ENCODE peak calls at places on chromosomes 5 and 9, in five cellular contexts. R is K562, G is GM12878, V is neuronal stem cell, P is MM.1S. Y is an unnamed sample.
A peak's percentile ranks its signal among the peaks of the same experiment; 100 is the strongest.

GRCh38 chr5:65803699-65804426 is 81.9 kb downstream of the NLN start:
- DNase-seq in P (no peak), G (no peak), R (no peak), V (no peak), Y (no peak)

GRCh38 chr9:15306757-15307522 is at the start of gene TTC39B:
- DNase-seq in V (peak; percentile 90), R (peak; percentile 89), G (no peak), P (peak; percentile 69), Y (peak; percentile 97)

GRCh38 chr9:6926436-6926835 is 168.7 kb downstream of the KDM4C start:
- DNase-seq in G (no peak), P (no peak), V (no peak), R (no peak), Y (no peak)

GRCh38 chr5:81409361-81409760 is 15.4 kb upstream of the ACOT12 start:
- DNase-seq in R (no peak), P (no peak), G (no peak), V (no peak), Y (no peak)

GRCh38 chr5:115838885-115839518 is 2.4 kb downstream of the ATG12 start:
- DNase-seq in P (peak; percentile 65), G (no peak), R (peak; percentile 60), V (peak; percentile 44), Y (no peak)

GRCh38 chr5:16350816-16351215 is 114.8 kb downstream of the ZNF622 start:
- DNase-seq in G (no peak), R (no peak), V (no peak), P (no peak), Y (no peak)

GRCh38 chr9:116151199-116151598 is 2.4 kb upstream of the PAPPA start:
- DNase-seq in G (no peak), P (no peak), V (no peak), R (no peak), Y (no peak)

GRCh38 chr5:154756871-154757646 is 1.9 kb downstream of the LARP1 start:
- DNase-seq in R (peak; percentile 71), P (peak; percentile 38), G (no peak), V (peak; percentile 23), Y (peak; percentile 62)

GRCh38 chr5:73419414-73420390 is 28.9 kb downstream of the FOXD1 start:
- DNase-seq in P (no peak), R (no peak), V (no peak), G (no peak), Y (no peak)

GRCh38 chr5:2629035-2629434 is 122.4 kb downstream of the IRX2 start:
- DNase-seq in R (no peak), P (no peak), V (no peak), G (no peak), Y (no peak)

GRCh38 chr5:128579111-128579510 is 41.1 kb upstream of the FBN2 start:
- DNase-seq in P (no peak), G (no peak), R (no peak), V (no peak), Y (no peak)

GRCh38 chr9:120480707-120481106 is 99.3 kb downstream of the CDK5RAP2 start:
- DNase-seq in V (no peak), R (no peak), G (no peak), P (no peak), Y (no peak)

GRCh38 chr9:87909310-87910041 is 8.3 kb upstream of the SPATA31C1 start:
- DNase-seq in V (no peak), R (peak; percentile 73), P (no peak), G (no peak), Y (peak; percentile 96)

GRCh38 chr5:14489643-14490042 is 91.9 kb upstream of the OTULINL start:
- DNase-seq in G (no peak), V (no peak), R (no peak), P (no peak), Y (no peak)

GRCh38 chr5:87340716-87341115 is 72.0 kb downstream of the CCNH start:
- DNase-seq in R (no peak), V (no peak), G (peak; percentile 90), P (peak; percentile 87), Y (no peak)
- H3K27ac ChIP-seq in R (no peak overlapping the region), V (no peak overlapping the region), G (peak overlapping the region; percentile 61), P (peak overlapping the region; percentile 42), Y (no peak overlapping the region)

GRCh38 chr5:175814676-175815075 is 56.7 kb upstream of the CPLX2 start:
- DNase-seq in V (no peak), P (no peak), R (peak; percentile 9), G (no peak), Y (no peak)
- H3K4me3 ChIP-seq in V (no peak overlapping the region), P (no peak overlapping the region), R (no peak overlapping the region), G (no peak overlapping the region), Y (no peak overlapping the region)

GRCh38 chr5:179906294-179906794 is 1.4 kb downstream of the TBC1D9B start:
- DNase-seq in P (no peak), G (no peak), V (no peak), R (no peak), Y (no peak)

GRCh38 chr5:179909224-179909623 is 1.5 kb upstream of the TBC1D9B start:
- DNase-seq in R (no peak), G (no peak), V (no peak), P (no peak), Y (no peak)

GRCh38 chr5:179906795-179907569 is 715 bp downstream of the TBC1D9B start:
- DNase-seq in G (no peak), V (no peak), P (peak; percentile 10), R (peak; percentile 30), Y (peak; percentile 54)

GRCh38 chr5:179907570-179908324 is at the start of gene TBC1D9B:
- DNase-seq in R (peak; percentile 80), G (no peak), V (peak; percentile 67), P (peak; percentile 71), Y (peak; percentile 59)

GRCh38 chr5:179908528-179908927 is 831 bp upstream of the TBC1D9B start:
- DNase-seq in P (no peak), G (no peak), V (no peak), R (peak; percentile 14), Y (no peak)
- H3K9ac ChIP-seq in P (no peak overlapping the region), G (no peak overlapping the region), V (peak overlapping the region; percentile 45), R (no peak overlapping the region), Y (no peak overlapping the region)

GRCh38 chr5:172763120-172763464 is 7.9 kb downstream of the DUSP1 start:
- DNase-seq in V (no peak), R (no peak), P (no peak), G (no peak), Y (no peak)

GRCh38 chr5:172768098-172768572 is 2.9 kb downstream of the DUSP1 start:
- DNase-seq in R (no peak), P (no peak), V (no peak), G (no peak), Y (no peak)

GRCh38 chr5:172766287-172767104 is 4.5 kb downstream of the DUSP1 start:
- DNase-seq in R (no peak), G (no peak), P (no peak), V (no peak), Y (no peak)

GRCh38 chr5:172764861-172765765 is 5.9 kb downstream of the DUSP1 start:
- DNase-seq in P (peak; percentile 99), R (peak; percentile 97), V (peak; percentile 92), G (peak; percentile 83), Y (peak; percentile 99)

DNA sequence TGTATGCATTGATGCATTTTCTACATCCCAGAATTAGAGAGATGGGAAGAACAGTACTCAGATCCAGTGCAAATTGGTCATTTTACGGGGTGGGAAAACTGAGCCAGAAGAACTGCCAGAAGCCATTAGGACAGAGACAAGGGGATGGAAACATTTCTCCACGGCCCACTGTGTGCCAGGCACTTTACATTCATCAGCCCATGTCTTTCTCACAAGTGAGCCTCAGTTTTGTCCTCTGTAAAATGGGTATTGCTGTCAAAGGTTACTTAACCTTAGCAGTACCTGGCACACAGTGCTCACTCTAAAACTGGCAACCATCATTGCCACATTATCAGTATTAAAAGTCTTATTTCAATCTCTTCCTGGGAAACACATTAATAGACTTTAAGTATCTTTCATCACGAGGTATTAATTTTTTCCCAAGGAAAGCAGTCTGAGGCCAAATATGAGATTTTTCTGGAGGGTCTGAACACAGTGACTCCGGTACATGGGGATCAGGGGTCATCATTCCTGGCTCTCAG is 5.2 kb downstream of the DUSP1 start:
- DNase-seq in V (no peak), P (no peak), G (no peak), R (no peak), Y (peak; percentile 32)
- H3K27ac ChIP-seq in V (peak overlapping the region; percentile 76), P (peak overlapping the region; percentile 56), G (peak overlapping the region; percentile 33), R (peak overlapping the region; percentile 7), Y (peak overlapping the region; percentile 100)

GRCh38 chr5:124659798-124660197 is 86.6 kb downstream of the ZNF608 start:
- DNase-seq in P (no peak), R (no peak), V (no peak), G (no peak), Y (no peak)

GRCh38 chr5:124663101-124663506 is 83.3 kb downstream of the ZNF608 start:
- DNase-seq in R (peak; percentile 69), G (no peak), V (no peak), P (no peak), Y (no peak)

GRCh38 chr5:124662261-124662781 is 84.1 kb downstream of the ZNF608 start:
- DNase-seq in G (no peak), R (peak; percentile 75), V (peak; percentile 51), P (no peak), Y (peak; percentile 56)

GRCh38 chr5:124660229-124661093 is 86.0 kb downstream of the ZNF608 start:
- DNase-seq in P (no peak), G (no peak), R (no peak), V (no peak), Y (no peak)

DNA sequence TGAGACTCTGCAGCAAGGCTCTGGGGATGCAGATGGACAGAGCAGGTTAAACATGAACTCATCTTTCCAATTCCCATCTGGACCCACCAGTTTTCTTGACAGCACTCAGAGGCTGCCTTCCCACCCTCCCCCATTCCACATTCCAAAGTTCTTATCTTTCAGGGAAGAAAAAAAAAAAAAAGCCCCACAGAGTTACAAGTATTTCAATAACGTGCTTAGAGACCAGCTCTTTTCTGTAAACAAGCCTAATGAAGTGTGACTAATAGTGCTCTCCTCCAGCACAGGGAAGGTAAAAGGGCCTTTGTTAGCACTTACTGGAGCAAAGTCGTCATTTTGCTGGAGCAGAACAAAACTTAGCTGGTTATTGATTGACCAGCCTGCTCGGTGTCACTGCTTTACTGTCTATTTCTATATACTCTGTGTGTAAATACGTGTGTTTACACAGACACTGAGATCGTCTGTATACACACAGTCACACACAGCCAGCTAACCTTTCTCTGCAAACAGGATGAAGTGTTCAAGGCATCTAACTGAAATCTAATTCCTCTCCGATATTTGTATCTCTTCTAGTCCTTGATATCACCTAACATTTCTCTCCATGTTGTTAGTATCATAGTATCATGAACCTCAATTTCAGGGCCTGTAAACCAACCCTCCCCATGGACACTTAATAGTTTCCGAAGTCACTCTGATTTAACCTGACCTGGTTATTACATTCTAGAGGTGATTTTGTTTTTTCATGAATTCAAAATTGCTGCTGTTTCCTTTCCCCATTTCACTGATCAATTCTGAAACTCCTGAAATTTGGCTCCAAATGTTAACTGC is 84.9 kb downstream of the ZNF608 start:
- DNase-seq in V (peak; percentile 86), P (no peak), G (no peak), R (peak; percentile 56), Y (peak; percentile 57)
- H3K4me3 ChIP-seq in V (no peak overlapping the region), P (no peak overlapping the region), G (no peak overlapping the region), R (no peak overlapping the region), Y (no peak overlapping the region)

Y was measured in colonic mucosa.